ENCODE peak calls at places on chromosome 1, in nine cellular contexts. W is lung, J is GM23248, L is Peyer's patch, H is psoas muscle, O is A549, B is HCT116, T is SJSA1, M is fibroblast of lung. G is an unnamed sample.

GRCh38 chr1:66598670-66599069 is 64.7 kb downstream of the SGIP1 start:
- DNase-seq in L (no peak), M (peak; percentile 79), H (no peak), W (no peak), O (no peak), T (peak; percentile 53), J (peak; percentile 82), B (no peak), G (no peak)

GRCh38 chr1:81432089-81432488 is 368.6 kb upstream of the ADGRL2 start:
- DNase-seq in J (no peak), O (no peak), T (no peak), L (no peak), W (no peak), B (no peak), M (peak; percentile 6), H (no peak), G (no peak)

GRCh38 chr1:27033059-27033746 is 20.6 kb upstream of the TENT5B start:
- DNase-seq in B (no peak), J (no peak), T (no peak), H (no peak), W (no peak), O (no peak), L (peak; percentile 74), M (no peak), G (no peak)

GRCh38 chr1:113140588-113141446 is 67.8 kb downstream of the LRIG2 start:
- DNase-seq in J (peak; percentile 87), T (peak; percentile 58), W (peak; percentile 59), H (peak; percentile 40), O (peak; percentile 53), B (peak; percentile 43), L (peak; percentile 83), M (peak; percentile 74), G (peak; percentile 66)

GRCh38 chr1:15765495-15766194 is 7.0 kb downstream of the FBLIM1 start:
- DNase-seq in M (peak; percentile 77), J (peak; percentile 92), H (no peak), W (no peak), T (no peak), L (no peak), B (no peak), O (no peak), G (no peak)

GRCh38 chr1:53968125-53968513 is 22.0 kb downstream of the LRRC42 start:
- DNase-seq in J (no peak), L (no peak), W (no peak), H (no peak), M (peak; percentile 24), O (no peak), B (no peak), T (no peak), G (no peak)

GRCh38 chr1:222042120-222042519 is 300.2 kb upstream of the DUSP10 start:
- DNase-seq in W (no peak), L (no peak), J (peak; percentile 56), H (no peak), O (no peak), T (no peak), M (no peak), B (no peak), G (no peak)

GRCh38 chr1:222897527-222898190 is 82.8 kb downstream of the DISP1 start:
- DNase-seq in B (no peak), L (no peak), W (no peak), M (peak; percentile 52), J (peak; percentile 40), O (no peak), T (no peak), H (no peak), G (no peak)

GRCh38 chr1:248164031-248164430 is 10.6 kb upstream of the OR2M2 start:
- DNase-seq in O (no peak), T (no peak), B (no peak), L (no peak), W (no peak), J (no peak), M (no peak), H (no peak), G (no peak)

GRCh38 chr1:169495050-169495740 is 9.5 kb upstream of the SLC19A2 start:
- DNase-seq in O (no peak), T (no peak), H (no peak), B (no peak), M (no peak), L (no peak), W (no peak), J (peak; percentile 32), G (no peak)

GRCh38 chr1:36300526-36300925 is 5.6 kb upstream of the SH3D21 start:
- DNase-seq in M (no peak), O (no peak), W (no peak), H (no peak), J (peak; percentile 36), B (no peak), T (no peak), L (peak; percentile 40), G (no peak)

GRCh38 chr1:112904071-112904830 is 51.7 kb downstream of the SLC16A1 start:
- DNase-seq in H (no peak), W (no peak), L (no peak), B (peak; percentile 36), T (peak; percentile 79), M (peak; percentile 81), J (peak; percentile 87), O (no peak), G (peak; percentile 30)

GRCh38 chr1:110787328-110788071 is 85.4 kb upstream of the CD53 start:
- DNase-seq in B (no peak), M (no peak), T (no peak), H (no peak), O (no peak), W (no peak), L (peak; percentile 88), J (no peak), G (peak; percentile 91)

GRCh38 chr1:99180343-99180808 is 83.9 kb upstream of the PLPPR4 start:
- DNase-seq in T (peak; percentile 67), B (peak; percentile 79), J (peak; percentile 80), L (peak; percentile 86), M (peak; percentile 84), O (peak; percentile 17), W (peak; percentile 71), H (peak; percentile 34), G (peak; percentile 77)

GRCh38 chr1:42529724-42530161 is 66.7 kb downstream of the CCDC30 start:
- DNase-seq in J (peak; percentile 91), W (no peak), H (no peak), B (no peak), O (no peak), L (peak; percentile 66), M (peak; percentile 14), T (no peak), G (peak; percentile 52)

GRCh38 chr1:3926956-3927355 is 26.9 kb upstream of the C1orf174 start:
- DNase-seq in T (no peak), J (no peak), O (no peak), H (no peak), W (no peak), L (no peak), M (no peak), B (no peak), G (no peak)
- H3K9me3 ChIP-seq in T (no peaks in the 10 kb centered on the region), J (no peaks in the 10 kb centered on the region), O (no peaks in the 10 kb centered on the region), H (no peaks in the 10 kb centered on the region), W (no peaks in the 10 kb centered on the region), L (no peaks in the 10 kb centered on the region), M (no peaks in the 10 kb centered on the region), B (no peaks in the 10 kb centered on the region), G (no peaks in the 10 kb centered on the region)

GRCh38 chr1:152757747-152758146 is at the start of gene KPRP:
- DNase-seq in J (peak; percentile 42), W (no peak), M (no peak), B (no peak), T (no peak), H (no peak), L (no peak), O (no peak), G (no peak)

GRCh38 chr1:152758636-152759035 is 811 bp downstream of the KPRP start:
- DNase-seq in M (no peak), L (no peak), J (no peak), T (no peak), W (no peak), B (no peak), O (no peak), H (no peak), G (no peak)

GRCh38 chr1:152761609-152762213 is 3.9 kb downstream of the KPRP start:
- DNase-seq in L (no peak), T (no peak), H (no peak), J (peak; percentile 63), B (no peak), O (no peak), W (no peak), M (no peak), G (no peak)

GRCh38 chr1:152760551-152761190 is 2.8 kb downstream of the KPRP start:
- DNase-seq in J (no peak), L (no peak), H (no peak), B (no peak), O (no peak), W (no peak), M (no peak), T (no peak), G (no peak)

GRCh38 chr1:152759453-152760173 is 1.8 kb downstream of the KPRP start:
- DNase-seq in T (no peak), M (no peak), L (no peak), O (no peak), W (no peak), J (no peak), H (no peak), B (no peak), G (no peak)
- H3K4me1 ChIP-seq in T (no peaks in the 10 kb centered on the region), M (no peaks in the 10 kb centered on the region), L (no peaks in the 10 kb centered on the region), O (no peaks in the 10 kb centered on the region), W (no peaks in the 10 kb centered on the region), J (peaks cover 21% of the 10 kb centered on the region), H (no peaks in the 10 kb centered on the region), B (no peaks in the 10 kb centered on the region), G (no peaks in the 10 kb centered on the region)

DNA sequence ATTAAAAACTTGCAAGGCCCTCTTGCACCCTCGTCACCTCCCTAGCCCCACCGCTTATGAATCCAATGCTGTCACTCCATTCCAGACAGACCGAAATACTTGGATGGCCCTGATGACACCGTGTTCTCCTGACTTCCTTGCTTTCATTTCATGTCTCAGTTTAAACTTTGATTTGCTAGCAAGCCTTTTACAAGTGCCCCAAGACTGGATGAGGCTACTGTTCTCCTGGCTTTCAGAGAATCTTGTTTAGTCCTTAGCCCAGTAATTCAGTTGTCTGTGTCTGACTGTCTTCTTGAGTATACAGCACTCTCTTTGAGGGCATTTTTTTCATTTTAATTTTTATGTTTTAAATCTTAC is 824 bp upstream of the IFI44L start:
- DNase-seq in M (no peak), O (no peak), B (no peak), L (no peak), J (no peak), W (no peak), H (no peak), T (no peak), G (no peak)
- H3K4me3 ChIP-seq in M (peak overlapping the region; percentile 49), O (no peak overlapping the region), B (no peak overlapping the region), L (no peak overlapping the region), J (peak overlapping the region; percentile 71), W (no peak overlapping the region), H (peak overlapping the region; percentile 58), T (peak overlapping the region; percentile 29), G (peak overlapping the region; percentile 77)

GRCh38 chr1:23362218-23362713 is 7.4 kb downstream of the ZNF436 start:
- DNase-seq in M (no peak), T (no peak), H (no peak), B (no peak), W (no peak), O (no peak), L (no peak), J (peak; percentile 28), G (no peak)
- H3K9me3 ChIP-seq in M (peaks cover 14% of the 10 kb centered on the region), T (peaks cover 52% of the 10 kb centered on the region), H (peaks cover 75% of the 10 kb centered on the region), B (peaks cover 50% of the 10 kb centered on the region), W (peaks cover 24% of the 10 kb centered on the region), O (peaks cover 92% of the 10 kb centered on the region), L (no peaks in the 10 kb centered on the region), J (peaks cover 16% of the 10 kb centered on the region), G (peaks cover 62% of the 10 kb centered on the region)

G was measured in CD4-positive, CD25-positive, alpha-beta regulatory T cell.